ENCODE peak calls at places on chromosome 20, in four cellular contexts. Y is cardiac muscle cell, Z is neuronal stem cell, I is body of pancreas. V is an unnamed sample. For H3K27me3, the result is how much of the 10 kb centered on the place peaks cover.

GRCh38 chr20:47181056-47181862 is 175.2 kb downstream of the ZMYND8 start:
- DNase-seq in Y (peak), Z (no peak), I (no peak), V (no peak)

GRCh38 chr20:24001901-24002405 is 13.4 kb upstream of the GGTLC1 start:
- DNase-seq in Y (no peak), Z (no peak), I (no peak), V (no peak)

GRCh38 chr20:35637266-35637665 is 21.6 kb downstream of the SPAG4 start:
- DNase-seq in Y (no peak), Z (no peak), I (no peak), V (no peak)

GRCh38 chr20:18852318-18852717 is 38.7 kb downstream of the SCP2D1 start:
- DNase-seq in Y (no peak), Z (no peak), I (no peak), V (no peak)

GRCh38 chr20:63152322-63153253 is 63.3 kb downstream of the YTHDF1 start:
- DNase-seq in Y (no peak), Z (no peak), I (no peak), V (no peak)

GRCh38 chr20:61899971-61900370 is 165.7 kb downstream of the TAF4 start:
- DNase-seq in Y (no peak), Z (no peak), I (no peak), V (no peak)

GRCh38 chr20:32218156-32218900 is 10.6 kb downstream of the POFUT1 start:
- DNase-seq in Y (no peak), Z (no peak), I (no peak), V (no peak)

GRCh38 chr20:41387433-41387832 is 20.8 kb upstream of the EMILIN3 start:
- DNase-seq in Y (no peak), Z (no peak), I (no peak), V (no peak)

GRCh38 chr20:32960849-32961731 is 43.1 kb downstream of the SUN5 start:
- DNase-seq in Y (no peak), Z (no peak), I (no peak), V (no peak)

GRCh38 chr20:62885808-62886708 is 24.4 kb upstream of the TCFL5 start:
- DNase-seq in Y (no peak), Z (no peak), I (no peak), V (no peak)

GRCh38 chr20:10864076-10864672 is 190.4 kb upstream of the JAG1 start:
- DNase-seq in Y (peak), Z (no peak), I (peak), V (peak)

GRCh38 chr20:20495719-20496474 is 128.0 kb downstream of the INSM1 start:
- DNase-seq in Y (no peak), Z (no peak), I (no peak), V (no peak)

GRCh38 chr20:61436268-61436667 is 184.2 kb downstream of the CDH4 start:
- DNase-seq in Y (peak), Z (no peak), I (no peak), V (no peak)

GRCh38 chr20:5448449-5449118 is 131.8 kb upstream of the PROKR2 start:
- DNase-seq in Y (peak), Z (peak), I (peak), V (no peak)

GRCh38 chr20:61252601-61253263 is 671 bp downstream of the CDH4 start:
- DNase-seq in Y (peak), Z (no peak), I (no peak), V (no peak)

GRCh38 chr20:39462436-39462835 is 500.3 kb downstream of the DHX35 start:
- DNase-seq in Y (no peak), Z (no peak), I (no peak), V (no peak)

GRCh38 chr20:7022597-7022996 is 255.1 kb downstream of the BMP2 start:
- DNase-seq in Y (no peak), Z (no peak), I (no peak), V (no peak)

GRCh38 chr20:10074513-10074912 is 39.7 kb downstream of the ANKEF1 start:
- DNase-seq in Y (peak), Z (no peak), I (no peak), V (peak)

GRCh38 chr20:17525650-17526049 is 5.5 kb downstream of the BFSP1 start:
- DNase-seq in Y (peak), Z (no peak), I (peak), V (no peak)

GRCh38 chr20:61768926-61769832 is 296.5 kb downstream of the TAF4 start:
- DNase-seq in Y (no peak), Z (no peak), I (no peak), V (no peak)

GRCh38 chr20:62353289-62354030 is 13.7 kb downstream of the LAMA5 start:
- DNase-seq in Y (no peak), Z (no peak), I (no peak), V (no peak)

GRCh38 chr20:6686171-6686570 is 81.3 kb upstream of the BMP2 start:
- DNase-seq in Y (no peak), Z (no peak), I (no peak), V (no peak)

GRCh38 chr20:34037121-34037520 is 43.4 kb downstream of the RALY start:
- DNase-seq in Y (no peak), Z (no peak), I (peak), V (no peak)

GRCh38 chr20:34201531-34201930 is 39.7 kb upstream of the ASIP start:
- DNase-seq in Y (no peak), Z (no peak), I (no peak), V (no peak)

GRCh38 chr20:48909910-48910309 is 11.6 kb upstream of the ARFGEF2 start:
- DNase-seq in Y (no peak), Z (no peak), I (no peak), V (no peak)

GRCh38 chr20:35978041-35978513 is 9.7 kb downstream of the CNBD2 start:
- DNase-seq in Y (peak), Z (no peak), I (no peak), V (no peak)

GRCh38 chr20:47360207-47360488 is 3.6 kb upstream of the ZMYND8 start:
- DNase-seq in Y (peak), Z (no peak), I (peak), V (no peak)

GRCh38 chr20:4108495-4109306 is 93.3 kb upstream of the RNF24 start:
- DNase-seq in Y (peak), Z (peak), I (peak), V (peak)

GRCh38 chr20:58868795-58869194 is 16.3 kb downstream of the GNAS start:
- DNase-seq in Y (no peak), Z (no peak), I (no peak), V (no peak)

GRCh38 chr20:32456869-32457421 is 98.8 kb downstream of the ASXL1 start:
- DNase-seq in Y (peak), Z (peak), I (peak), V (no peak)

DNA sequence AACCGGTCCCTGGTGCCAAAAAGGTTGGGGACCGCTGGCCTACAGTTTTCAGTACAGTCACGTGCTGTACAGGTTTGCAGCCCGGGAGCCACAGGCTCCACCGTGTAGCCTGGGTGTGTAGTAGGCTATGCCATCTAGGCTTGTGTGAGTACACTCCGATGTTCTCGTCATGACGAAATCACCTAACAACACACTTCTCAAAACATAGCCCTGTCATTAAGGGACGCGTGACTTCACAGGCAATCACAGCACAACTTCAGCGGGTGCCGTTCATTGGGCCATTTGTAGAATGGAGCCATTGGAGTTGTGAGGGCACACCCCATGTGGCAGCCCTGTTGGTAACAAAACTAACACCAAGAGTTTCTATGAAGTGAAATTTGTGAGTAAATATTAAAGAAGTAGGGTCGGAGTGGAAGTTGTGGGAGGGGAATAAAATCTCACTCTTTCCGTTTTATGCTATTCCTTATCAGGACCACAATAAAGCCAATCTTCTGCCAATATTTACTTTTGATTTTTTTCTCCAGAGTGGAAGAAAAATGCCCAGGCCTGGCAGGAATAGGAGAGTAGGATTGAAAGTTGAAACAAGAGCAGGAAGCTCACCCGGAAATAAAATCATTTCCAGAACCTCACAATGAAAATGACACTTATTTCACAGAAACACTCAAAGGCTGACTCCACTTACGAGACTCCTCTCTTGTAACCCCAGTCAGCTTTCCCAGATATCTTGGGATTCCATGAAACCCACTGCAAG is 63.7 kb upstream of the PTPN1 start:
- DNase-seq in Y (no peak), Z (no peak), I (no peak), V (no peak)
- H3K27ac ChIP-seq in Y (no peak), Z (no peak), I (peak), V (no peak)

GRCh38 chr20:22507240-22507961 is 77.0 kb downstream of the FOXA2 start:
- DNase-seq in Y (no peak), Z (no peak), I (no peak), V (no peak)

GRCh38 chr20:22506827-22507226 is 77.5 kb downstream of the FOXA2 start:
- DNase-seq in Y (no peak), Z (no peak), I (no peak), V (no peak)

GRCh38 chr20:22508426-22508825 is 75.9 kb downstream of the FOXA2 start:
- DNase-seq in Y (no peak), Z (no peak), I (no peak), V (no peak)

GRCh38 chr20:22511943-22512910 is 72.1 kb downstream of the FOXA2 start:
- DNase-seq in Y (peak), Z (no peak), I (peak), V (no peak)

DNA sequence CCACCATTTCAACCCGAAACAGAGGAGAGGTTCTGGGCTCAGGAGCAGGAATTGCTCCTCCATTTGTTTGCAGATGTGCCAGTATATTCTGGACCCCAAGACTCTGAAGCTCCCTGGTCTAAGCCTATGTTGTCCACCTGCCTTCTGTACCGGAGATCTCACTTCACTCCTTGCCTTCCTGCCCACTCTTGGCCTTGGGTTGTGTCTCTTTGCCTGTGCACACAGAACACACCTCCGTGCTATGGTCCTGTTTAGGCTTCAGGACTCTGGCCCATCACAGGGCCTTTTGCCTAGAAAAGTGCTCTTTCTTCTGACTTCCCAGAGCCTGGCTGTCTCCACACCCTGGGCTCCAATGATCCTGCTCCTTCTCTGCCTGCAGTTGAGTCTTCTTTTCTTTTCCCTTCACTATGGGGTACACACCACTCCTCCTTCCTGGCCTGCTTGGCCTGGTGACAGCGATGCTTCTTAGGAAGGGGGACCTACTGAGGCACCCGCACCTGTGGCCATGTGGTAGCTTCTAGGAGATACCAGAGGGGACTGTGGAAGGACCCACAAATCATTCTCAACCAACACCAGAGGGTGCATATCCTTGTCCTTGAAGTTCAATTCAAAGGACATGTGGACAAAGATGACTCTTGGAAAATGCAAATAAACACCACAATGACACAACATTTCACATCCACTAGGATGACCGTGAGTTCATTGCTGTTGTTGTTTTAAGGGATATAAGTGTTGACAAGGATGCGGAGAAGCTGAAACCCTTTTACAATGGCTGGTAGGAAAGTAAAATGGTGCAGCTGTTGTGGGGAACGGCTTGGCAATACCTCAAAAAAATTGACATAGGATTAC is 75.1 kb downstream of the FOXA2 start:
- DNase-seq in Y (no peak), Z (no peak), I (no peak), V (no peak)
- H3K27me3 ChIP-seq in Y (under half), Z (under half), I (under half), V (half or more)

GRCh38 chr20:44416082-44416715 is 59.5 kb upstream of the TTPAL start:
- DNase-seq in Y (no peak), Z (no peak), I (no peak), V (no peak)
- H3K27ac ChIP-seq in Y (no peak), Z (no peak), I (no peak), V (no peak)

GRCh38 chr20:44039741-44040140 is 125.1 kb downstream of the TOX2 start:
- DNase-seq in Y (no peak), Z (no peak), I (no peak), V (no peak)
- H3K27me3 ChIP-seq in Y (under half), Z (under half), I (under half), V (half or more)

GRCh38 chr20:50844430-50845100 is 49.7 kb downstream of the BCAS4 start:
- DNase-seq in Y (peak), Z (no peak), I (no peak), V (no peak)
- H3K27ac ChIP-seq in Y (no peak), Z (no peak), I (no peak), V (no peak)

GRCh38 chr20:53420061-53420460 is 173.6 kb downstream of the ZNF217 start:
- DNase-seq in Y (no peak), Z (no peak), I (no peak), V (no peak)
- H3K27me3 ChIP-seq in Y (under half), Z (under half), I (under half), V (under half)

GRCh38 chr20:1164871-1165270 is 19.9 kb downstream of the TMEM74B start:
- DNase-seq in Y (no peak), Z (no peak), I (no peak), V (no peak)
- H3K27ac ChIP-seq in Y (no peak), Z (no peak), I (no peak), V (no peak)

GRCh38 chr20:55693646-55694045 is 311.7 kb downstream of the CBLN4 start:
- DNase-seq in Y (no peak), Z (no peak), I (no peak), V (no peak)
- H3K27me3 ChIP-seq in Y (under half), Z (under half), I (under half), V (under half)

GRCh38 chr20:38447251-38447661 is 12.1 kb upstream of the SNHG17 start:
- DNase-seq in Y (no peak), Z (no peak), I (no peak), V (no peak)

GRCh38 chr20:38449046-38449445 is 13.9 kb upstream of the SNHG17 start:
- DNase-seq in Y (no peak), Z (no peak), I (no peak), V (no peak)

GRCh38 chr20:38445901-38446425 is 10.8 kb upstream of the SNHG17 start:
- DNase-seq in Y (no peak), Z (no peak), I (no peak), V (no peak)

GRCh38 chr20:38446441-38447209 is 11.5 kb upstream of the SNHG17 start:
- DNase-seq in Y (peak), Z (peak), I (peak), V (peak)

DNA sequence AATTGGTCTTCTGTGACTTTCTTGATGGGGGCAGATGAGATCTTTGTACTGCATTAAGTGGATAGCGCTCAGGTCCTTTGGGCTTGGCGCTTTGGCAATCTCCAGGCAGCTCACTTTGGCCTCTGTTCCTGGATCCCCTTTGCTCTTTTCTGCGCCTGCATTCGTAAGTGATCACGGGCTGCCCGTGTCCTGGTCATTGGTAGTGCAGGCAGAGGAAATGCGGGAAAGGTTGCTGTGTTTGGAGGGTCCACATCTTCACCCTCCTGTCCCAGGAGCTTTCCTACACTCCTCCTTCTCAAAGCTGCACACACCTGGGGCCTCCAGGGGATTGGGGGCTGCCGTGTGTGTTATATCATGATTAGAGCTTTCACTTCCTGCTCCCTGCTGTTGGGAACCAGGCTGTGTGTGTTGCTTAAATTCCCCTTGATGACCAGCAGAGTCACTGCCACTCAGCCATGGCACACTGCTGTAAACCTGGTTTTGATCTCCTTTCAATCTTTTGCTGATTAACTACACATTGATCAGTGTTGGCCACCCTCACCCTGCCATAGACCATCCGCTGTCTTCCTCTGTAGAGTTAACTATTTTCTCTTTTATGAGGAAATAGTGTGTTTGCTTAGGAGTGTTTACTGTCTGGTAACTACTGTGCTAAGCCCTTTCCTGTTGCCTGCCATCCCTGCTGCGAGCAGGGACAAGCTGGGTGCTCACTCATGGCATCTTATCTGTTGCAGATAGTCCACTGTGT is 13.0 kb upstream of the SNHG17 start:
- DNase-seq in Y (no peak), Z (no peak), I (no peak), V (no peak)
- H3K27ac ChIP-seq in Y (no peak), Z (no peak), I (no peak), V (no peak)

GRCh38 chr20:46046588-46047310 is 17.7 kb downstream of the SLC12A5 start:
- DNase-seq in Y (no peak), Z (no peak), I (no peak), V (no peak)

GRCh38 chr20:46043556-46043955 is 14.5 kb downstream of the SLC12A5 start:
- DNase-seq in Y (no peak), Z (no peak), I (no peak), V (no peak)

GRCh38 chr20:46040902-46041535 is 12.0 kb downstream of the SLC12A5 start:
- DNase-seq in Y (peak), Z (peak), I (peak), V (no peak)

GRCh38 chr20:46047821-46048220 is 18.8 kb downstream of the SLC12A5 start:
- DNase-seq in Y (no peak), Z (no peak), I (no peak), V (no peak)

DNA sequence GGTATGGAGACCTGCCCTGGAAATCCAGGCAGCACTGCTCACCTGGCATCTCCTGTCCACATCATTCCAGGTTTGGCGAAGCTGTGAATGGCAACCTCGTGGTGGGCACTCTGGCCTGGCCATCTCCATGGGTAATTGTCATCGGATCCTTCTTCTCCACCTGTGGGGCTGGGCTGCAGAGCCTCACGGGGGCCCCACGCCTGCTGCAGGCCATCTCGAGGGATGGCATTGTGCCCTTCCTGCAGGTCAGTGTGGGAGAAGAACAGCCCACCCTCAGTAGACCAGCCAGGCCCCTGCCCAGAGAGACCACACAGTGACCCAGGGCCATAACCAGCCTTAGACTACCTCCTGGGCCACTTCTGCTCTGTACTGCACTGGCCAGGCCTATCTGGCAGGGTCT is 15.9 kb downstream of the SLC12A5 start:
- DNase-seq in Y (no peak), Z (no peak), I (no peak), V (no peak)
- H3K27me3 ChIP-seq in Y (under half), Z (under half), I (under half), V (half or more)

V was measured in left ventricle myocardium inferior.